ENCODE peak calls at places on chromosomes 3 and 15, in seven cellular contexts. P, F, D, N, A, J and Y are unnamed samples.

GRCh38 chr3:159852821-159853505 is 135.7 kb upstream of the IL12A start:
- DNase-seq in J (no peak), F (peak; percentile 89), A (no peak), P (peak; percentile 56), D (no peak), N (no peak), Y (no peak)

GRCh38 chr3:128486692-128487537 is 6.1 kb downstream of the GATA2 start:
- DNase-seq in N (no peak), J (no peak), P (peak; percentile 41), A (no peak), F (peak; percentile 63), D (no peak), Y (no peak)

GRCh38 chr3:58281069-58281468 is 25.0 kb upstream of the RPP14 start:
- DNase-seq in J (no peak), N (no peak), P (no peak), A (no peak), D (no peak), F (no peak), Y (no peak)

GRCh38 chr3:123611077-123611476 is 26.2 kb upstream of the HACD2 start:
- DNase-seq in J (no peak), P (no peak), D (no peak), F (no peak), N (no peak), A (no peak), Y (no peak)

GRCh38 chr15:65937046-65937445 is 67.8 kb downstream of the RAB11A start:
- DNase-seq in F (no peak), A (no peak), N (no peak), J (no peak), D (no peak), P (no peak), Y (no peak)

GRCh38 chr3:33639889-33640288 is 78.2 kb downstream of the CLASP2 start:
- DNase-seq in J (no peak), D (no peak), F (no peak), N (no peak), P (no peak), A (no peak), Y (no peak)

GRCh38 chr3:427128-427527 is 230.6 kb downstream of the CHL1 start:
- DNase-seq in J (no peak), A (no peak), P (no peak), F (no peak), D (no peak), N (no peak), Y (no peak)

GRCh38 chr15:92611995-92612745 is 43.4 kb downstream of the FAM174B start:
- DNase-seq in D (no peak), P (no peak), A (no peak), J (no peak), N (no peak), F (no peak), Y (peak; percentile 51)

GRCh38 chr15:31405200-31405929 is 78.7 kb downstream of the KLF13 start:
- DNase-seq in J (no peak), D (no peak), A (no peak), N (no peak), F (no peak), P (peak; percentile 24), Y (no peak)

GRCh38 chr3:156561533-156561932 is 6.6 kb upstream of the SSR3 start:
- DNase-seq in J (no peak), F (no peak), N (no peak), P (no peak), A (no peak), D (no peak), Y (no peak)

GRCh38 chr3:143150979-143151726 is 31.6 kb downstream of the CHST2 start:
- DNase-seq in A (no peak), P (no peak), F (no peak), D (no peak), N (no peak), J (no peak), Y (no peak)

GRCh38 chr3:192419312-192419711 is 308.0 kb downstream of the FGF12 start:
- DNase-seq in D (no peak), A (no peak), J (no peak), F (no peak), N (no peak), P (no peak), Y (no peak)

GRCh38 chr3:155554777-155555445 is 190.0 kb downstream of the PLCH1 start:
- DNase-seq in D (no peak), N (no peak), A (peak; percentile 7), F (no peak), J (no peak), P (no peak), Y (peak; percentile 17)

GRCh38 chr15:65069179-65069578 is 1.4 kb upstream of the RASL12 start:
- DNase-seq in N (peak; percentile 98), D (no peak), F (no peak), A (no peak), P (peak; percentile 99), J (no peak), Y (no peak)

GRCh38 chr3:188431553-188431952 is 277.6 kb downstream of the LPP start:
- DNase-seq in A (no peak), F (no peak), J (no peak), N (no peak), P (peak; percentile 51), D (no peak), Y (no peak)

DNA sequence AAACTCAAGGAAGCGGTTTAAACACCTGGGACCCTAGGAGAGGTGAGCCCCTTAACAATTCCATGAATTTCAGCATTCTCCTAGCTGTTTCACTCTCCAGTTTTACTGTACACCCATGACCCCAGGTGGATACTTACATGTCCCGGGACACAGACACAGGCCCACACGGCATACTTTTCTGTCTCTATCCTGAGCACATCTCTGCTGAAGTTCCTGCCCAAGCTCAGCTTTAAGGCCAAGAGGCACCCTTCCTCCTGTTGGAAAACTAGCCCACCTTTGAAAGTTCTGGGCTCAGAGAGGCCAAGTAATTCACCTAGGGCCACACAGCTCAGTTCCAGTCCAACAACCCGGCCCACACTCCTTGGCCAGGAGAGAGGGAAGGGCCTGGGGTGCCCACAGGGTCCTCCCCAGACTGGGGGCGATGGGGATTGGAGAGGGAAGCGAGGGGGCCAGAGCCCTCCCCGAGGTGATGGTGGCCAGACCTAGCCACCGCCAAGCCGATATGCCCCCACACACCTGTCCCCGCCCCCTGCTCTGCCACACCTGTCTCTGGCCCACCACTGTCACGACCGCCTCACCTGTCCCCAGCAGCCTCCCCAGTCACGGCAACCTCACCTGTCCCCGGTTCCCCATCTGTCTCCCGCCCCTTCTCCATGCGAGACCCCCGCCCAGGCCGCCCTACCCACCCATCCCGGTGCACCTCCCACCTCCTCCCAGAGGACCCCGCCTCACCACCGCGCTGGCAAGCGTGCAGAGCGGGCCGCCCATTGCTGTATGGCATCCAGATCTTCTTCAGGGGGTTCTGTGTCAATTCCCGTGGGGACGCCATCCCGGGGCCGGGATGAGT is 431 bp downstream of the PFKFB4 start:
- DNase-seq in J (no peak), D (no peak), N (no peak), A (no peak), F (no peak), P (no peak), Y (no peak)
- TF ChIP-seq CTCF in J (no peak), D (no peak), N (no peak), A (no peak), F (no peak), P (no peak), Y (no peak)

DNA sequence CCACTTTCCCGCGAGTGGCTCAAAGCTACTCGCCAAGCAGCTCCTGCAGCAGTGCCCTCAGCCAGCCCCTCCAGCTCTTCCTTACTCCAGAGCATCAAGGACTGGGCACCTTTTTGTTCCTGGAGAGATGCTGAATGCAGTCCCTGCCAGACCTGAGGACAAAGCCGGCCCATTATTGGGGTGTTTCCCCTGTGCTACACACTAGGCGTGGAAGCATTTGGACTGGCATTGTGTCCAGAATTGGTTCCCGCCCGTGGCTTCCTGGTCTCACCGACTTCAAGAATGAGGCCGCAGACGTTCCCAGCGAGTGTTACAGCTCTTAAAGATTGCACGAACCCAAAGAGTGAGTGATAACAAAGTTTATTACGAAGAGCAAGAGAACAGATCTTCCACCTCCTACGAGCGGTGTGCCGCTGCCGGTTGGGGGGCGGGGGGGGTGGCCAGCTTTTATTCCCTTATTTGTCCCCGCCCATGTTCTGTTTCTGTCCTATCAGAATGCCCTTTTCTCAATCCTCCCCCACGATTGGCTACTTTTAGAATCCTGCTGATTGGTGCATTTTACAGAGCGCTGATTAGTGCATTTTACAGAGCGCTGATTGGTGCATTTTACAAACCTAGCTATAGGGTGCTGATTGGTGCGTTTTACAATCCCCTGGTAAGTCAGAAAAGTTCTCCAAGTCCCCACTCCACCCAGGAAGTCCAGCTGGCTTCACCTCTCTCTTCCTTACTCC is 62.4 kb downstream of the NSMCE3 start:
- DNase-seq in A (no peak), N (no peak), P (no peak), D (no peak), J (no peak), F (no peak), Y (no peak)
- TF ChIP-seq CTCF in A (no peak), N (no peak), P (no peak), D (no peak), J (no peak), F (no peak), Y (no peak)

DNA sequence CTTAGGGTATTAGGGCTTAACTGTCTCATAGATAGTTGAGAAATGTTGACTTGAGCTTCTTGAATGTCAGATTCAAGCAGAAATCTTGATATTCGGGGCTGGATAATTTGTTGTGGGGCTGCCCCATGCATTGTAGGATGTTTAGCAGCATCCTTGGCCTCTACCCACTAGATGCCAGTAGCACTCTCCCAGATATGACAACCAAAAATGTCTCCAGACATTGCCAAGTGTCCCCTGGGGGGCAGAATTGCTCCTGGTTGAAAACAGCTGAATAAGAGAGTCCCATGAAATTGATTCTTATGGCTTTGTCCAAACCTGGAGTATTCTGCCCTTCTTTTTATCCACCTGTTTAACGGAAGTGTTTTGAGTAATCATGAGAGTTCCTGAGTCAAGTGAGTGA is 15.9 kb upstream of the LCMT2 start:
- DNase-seq in F (no peak), J (no peak), A (no peak), P (no peak), N (no peak), D (no peak), Y (no peak)
- TF ChIP-seq CTCF in F (no peak), J (no peak), A (no peak), P (no peak), N (no peak), D (peak; percentile 38), Y (no peak)

GRCh38 chr15:77821188-77821958 is 188.7 kb upstream of the LINGO1 start:
- DNase-seq in N (peak; percentile 4), F (peak; percentile 82), J (peak; percentile 73), D (peak; percentile 37), A (no peak), P (peak; percentile 47), Y (peak; percentile 77)
- TF ChIP-seq CTCF in N (peak; percentile 85), F (peak; percentile 93), J (peak; percentile 78), D (peak; percentile 87), A (peak; percentile 85), P (peak; percentile 73), Y (peak; percentile 62)

DNA sequence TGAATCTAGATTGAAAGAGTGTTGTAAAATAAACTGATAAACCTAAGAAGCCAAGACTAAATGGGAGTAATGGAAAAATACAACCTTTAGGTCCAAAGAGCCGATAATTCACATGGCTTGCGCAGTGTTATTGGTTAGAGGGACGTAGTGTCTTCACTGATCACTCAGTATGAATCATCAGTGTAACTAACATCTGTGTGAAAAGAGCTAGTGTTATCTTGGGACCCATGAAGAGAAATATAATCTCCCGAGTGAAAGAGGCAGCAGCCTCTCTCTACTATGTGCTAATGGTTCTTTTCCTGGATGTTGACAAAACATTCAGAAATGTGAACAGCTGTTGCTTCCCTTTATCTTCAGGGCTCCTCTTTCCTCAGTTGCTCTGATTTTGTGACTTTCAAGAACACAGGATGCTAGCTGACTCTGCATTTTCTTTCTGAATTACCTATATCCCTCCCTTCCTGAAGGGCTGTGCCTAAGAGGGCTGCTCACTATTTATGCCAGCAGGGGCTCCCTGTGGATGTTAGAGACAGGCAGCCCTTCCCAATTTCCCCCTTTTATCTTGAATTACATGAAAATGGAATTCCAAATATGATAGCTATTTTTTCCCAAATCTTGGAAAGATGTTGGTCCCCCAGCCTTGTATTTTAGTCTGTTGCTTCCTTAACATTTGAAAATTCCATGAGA is 128.8 kb downstream of the GRM7 start:
- DNase-seq in P (no peak), F (no peak), A (no peak), N (no peak), D (no peak), J (no peak), Y (no peak)
- TF ChIP-seq CTCF in P (no peak), F (no peak), A (no peak), N (no peak), D (no peak), J (no peak), Y (no peak)